ENCODE peak calls at places on chromosome 9, in nine cellular contexts. R is pancreas; B is uterus; M is body of pancreas; F is small intestine; J is CD4-positive, alpha-beta memory T cell; Q is mesendoderm; N is adipocyte; T is heart right ventricle. H is an unnamed sample. For H3K4me1, the result is how much of the 10 kb centered on the place peaks cover.

GRCh38 chr9:96626912-96627311 is 7.3 kb upstream of the CDC14B start:
- DNase-seq in B (no peak), T (no peak), J (no peak), F (no peak), N (no peak), Q (no peak), M (no peak), R (no peak), H (no peak)

GRCh38 chr9:8718121-8718725 is 918.6 kb upstream of the DMAC1 start:
- DNase-seq in B (no peak), R (no peak), N (no peak), M (no peak), J (no peak), T (no peak), F (no peak), Q (peak), H (no peak)

GRCh38 chr9:72304538-72304937 is 60.5 kb downstream of the ZFAND5 start:
- DNase-seq in Q (no peak), T (no peak), J (no peak), F (no peak), N (no peak), B (no peak), R (no peak), M (no peak), H (no peak)

GRCh38 chr9:112034216-112034611 is 137.6 kb downstream of the UGCG start:
- DNase-seq in B (no peak), T (no peak), N (no peak), F (no peak), J (no peak), Q (no peak), M (no peak), R (no peak), H (no peak)

GRCh38 chr9:130337318-130337717 is 71.8 kb downstream of the HMCN2 start:
- DNase-seq in T (no peak), F (no peak), N (no peak), M (no peak), J (no peak), B (no peak), Q (no peak), R (no peak), H (no peak)

GRCh38 chr9:92963831-92964606 is 16.7 kb downstream of the FGD3 start:
- DNase-seq in Q (no peak), J (peak), R (no peak), N (no peak), F (peak), B (no peak), M (peak), T (no peak), H (peak)

GRCh38 chr9:130359819-130360218 is 84.9 kb upstream of the ASS1 start:
- DNase-seq in J (no peak), R (no peak), F (no peak), Q (peak), B (no peak), M (no peak), N (no peak), T (no peak), H (no peak)

GRCh38 chr9:93092171-93092991 is 3.6 kb upstream of the CARD19 start:
- DNase-seq in F (no peak), N (no peak), T (no peak), J (no peak), B (peak), Q (no peak), R (no peak), M (peak), H (no peak)

GRCh38 chr9:73348485-73348884 is 196.8 kb downstream of the ANXA1 start:
- DNase-seq in T (no peak), B (no peak), Q (peak), J (no peak), M (no peak), N (no peak), R (no peak), F (no peak), H (no peak)

GRCh38 chr9:71308454-71308853 is 187.0 kb upstream of the TRPM3 start:
- DNase-seq in Q (no peak), J (no peak), M (no peak), F (no peak), N (no peak), R (no peak), B (no peak), T (no peak), H (no peak)

GRCh38 chr9:116547729-116548426 is 139.2 kb upstream of the TRIM32 start:
- DNase-seq in J (no peak), M (peak), R (no peak), B (no peak), T (no peak), Q (no peak), F (peak), N (no peak), H (no peak)
- H3K4me1 ChIP-seq in J (under half), M (under half), R (under half), B (under half), T (under half), Q (under half), F (under half), N (half or more), H (under half)

GRCh38 chr9:35731415-35732184 is 395 bp downstream of the TLN1 start:
- DNase-seq in T (no peak), F (peak), B (no peak), Q (no peak), R (no peak), M (no peak), J (no peak), N (no peak), H (no peak)

GRCh38 chr9:35730486-35730854 is 1.5 kb downstream of the TLN1 start:
- DNase-seq in Q (no peak), T (no peak), N (no peak), F (no peak), J (no peak), R (no peak), M (no peak), B (no peak), H (no peak)

GRCh38 chr9:35728041-35728971 is 3.7 kb downstream of the TLN1 start:
- DNase-seq in R (no peak), F (peak), B (peak), J (peak), M (peak), T (peak), N (peak), Q (peak), H (peak)

GRCh38 chr9:35729101-35729500 is 2.9 kb downstream of the TLN1 start:
- DNase-seq in B (no peak), F (no peak), Q (no peak), R (no peak), M (no peak), T (no peak), J (no peak), N (no peak), H (no peak)

DNA sequence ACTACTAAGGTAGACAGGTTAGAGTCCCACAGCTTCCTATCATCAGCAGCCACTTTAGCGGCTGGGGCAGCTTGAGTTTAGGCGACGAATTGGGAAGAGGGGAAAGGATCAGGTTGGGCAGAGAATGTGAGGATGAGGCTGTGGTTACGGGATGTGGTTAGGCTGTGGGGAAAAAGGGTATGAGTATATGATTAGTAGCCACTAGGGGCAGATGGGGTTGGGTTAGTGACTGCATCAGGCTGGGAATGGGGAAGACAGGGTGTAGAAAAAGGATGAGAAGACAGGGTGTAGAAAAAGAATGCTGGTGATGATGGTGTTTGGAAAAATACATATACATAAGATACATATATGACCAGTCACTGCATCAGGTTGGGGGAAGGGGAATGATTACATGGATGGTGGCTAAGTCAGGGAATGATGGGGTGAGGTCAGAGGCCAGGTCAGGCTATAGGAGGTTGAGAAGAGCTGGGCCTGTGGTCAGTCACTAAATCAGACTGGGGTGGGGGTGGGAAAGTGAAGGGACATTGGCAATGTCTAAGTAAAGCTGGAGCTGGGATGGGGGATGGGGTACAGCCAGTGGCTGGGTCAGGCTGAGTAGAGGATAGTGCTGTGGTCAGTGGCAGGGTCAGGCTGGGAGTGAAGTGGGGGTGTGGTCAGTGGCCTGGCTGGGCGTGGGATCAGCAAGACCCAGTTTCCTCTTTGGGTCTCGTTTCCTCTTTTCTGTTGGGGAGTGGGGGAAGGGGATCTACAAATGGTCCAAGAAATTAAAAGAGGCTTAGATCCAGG is 2.1 kb downstream of the TLN1 start:
- DNase-seq in T (peak), Q (peak), N (peak), F (peak), B (peak), J (peak), R (no peak), M (no peak), H (peak)
- H3K4me1 ChIP-seq in T (half or more), Q (under half), N (half or more), F (under half), B (under half), J (half or more), R (under half), M (half or more), H (under half)

DNA sequence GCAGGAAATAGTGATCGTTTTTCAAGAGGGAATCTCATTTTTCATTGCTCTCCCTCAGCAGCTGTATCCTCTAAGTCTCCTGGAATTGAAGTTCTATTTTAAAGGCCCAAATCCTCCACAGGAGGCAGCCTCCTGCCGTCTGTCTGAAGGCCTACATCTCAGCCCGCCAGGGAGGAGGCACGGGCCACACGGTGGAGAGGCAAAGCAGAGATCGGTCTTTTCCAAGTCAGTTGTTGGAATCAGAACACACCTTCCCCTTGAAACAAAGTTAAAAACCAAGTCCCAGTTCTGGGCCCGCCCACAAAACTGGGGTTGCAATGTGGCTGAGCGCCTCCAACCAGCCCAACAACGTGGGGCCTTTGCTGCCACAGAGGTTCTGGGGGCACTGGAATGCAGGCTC is 68.7 kb downstream of the RAPGEF1 start:
- DNase-seq in J (no peak), R (no peak), B (no peak), M (no peak), F (no peak), Q (peak), N (no peak), T (no peak), H (no peak)
- H3K4me1 ChIP-seq in J (half or more), R (under half), B (under half), M (under half), F (under half), Q (under half), N (under half), T (half or more), H (under half)

DNA sequence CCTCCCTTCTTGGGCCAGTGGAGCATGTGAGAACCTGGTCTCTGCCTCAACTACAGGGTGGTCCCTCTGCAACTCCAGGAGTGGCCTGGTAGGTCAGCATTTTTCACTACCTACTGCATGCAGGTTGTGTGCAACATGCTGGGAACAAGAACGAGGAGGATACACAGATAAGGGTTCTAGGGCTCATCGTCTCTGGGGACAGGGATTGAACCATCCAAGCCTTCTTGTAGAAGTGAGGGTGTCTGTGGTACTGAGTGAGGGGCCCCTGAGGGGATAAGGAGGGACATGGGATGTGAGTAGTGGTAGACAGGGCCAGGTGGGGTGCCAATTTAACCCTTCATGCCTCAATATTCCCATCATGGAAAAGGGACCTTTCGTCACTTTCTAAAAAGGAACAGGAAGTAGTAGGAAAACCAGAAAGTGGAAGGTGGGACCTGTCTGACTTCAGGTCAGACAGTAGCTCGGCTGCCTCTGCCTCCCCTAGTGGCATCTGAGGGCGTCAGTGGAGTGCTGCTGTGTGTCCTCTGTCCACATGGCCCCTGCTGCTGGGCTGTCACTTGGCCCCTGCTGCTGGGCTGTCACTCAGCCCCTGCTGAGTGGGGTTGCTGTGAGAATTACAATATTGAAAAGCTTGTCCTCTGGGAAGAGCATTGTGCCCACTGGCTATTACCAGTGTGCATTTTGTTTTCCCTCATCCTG is 48.6 kb upstream of the RNU6ATAC start:
- DNase-seq in T (peak), R (no peak), M (no peak), Q (peak), B (no peak), F (no peak), N (no peak), J (no peak), H (no peak)
- H3K4me1 ChIP-seq in T (under half), R (under half), M (under half), Q (under half), B (under half), F (under half), N (under half), J (under half), H (under half)

DNA sequence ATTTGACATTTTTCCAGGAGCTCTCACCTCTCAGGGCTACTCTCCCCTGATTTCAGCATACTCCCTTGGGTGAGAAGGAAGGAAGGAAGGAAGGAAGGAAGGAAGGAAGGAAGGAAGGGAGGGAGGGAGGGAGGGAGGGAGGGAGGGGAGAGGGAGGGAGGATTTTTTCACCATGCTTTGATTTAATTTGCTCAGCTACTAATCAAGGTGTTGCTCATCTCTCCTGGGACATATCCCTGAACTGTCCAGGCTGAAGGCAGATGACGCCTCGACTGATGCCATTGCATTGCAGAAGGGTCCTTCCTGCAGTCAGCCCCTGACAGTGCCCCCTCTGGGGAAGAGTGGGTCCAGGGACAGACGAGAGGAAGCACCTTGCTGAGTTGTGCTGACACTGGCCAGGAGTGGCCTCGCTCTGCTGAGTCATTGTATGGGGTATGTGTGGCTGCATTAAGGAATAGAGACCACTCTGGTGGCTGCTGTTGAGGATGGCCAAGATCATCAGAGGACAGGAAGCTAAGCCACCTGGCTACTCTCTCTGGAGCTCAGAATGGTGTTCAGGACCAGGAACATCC is 43.6 kb upstream of the CRB2 start:
- DNase-seq in B (no peak), Q (peak), J (no peak), N (no peak), M (no peak), T (no peak), F (no peak), R (no peak), H (no peak)
- H3K4me1 ChIP-seq in B (under half), Q (under half), J (under half), N (under half), M (under half), T (under half), F (under half), R (under half), H (under half)

DNA sequence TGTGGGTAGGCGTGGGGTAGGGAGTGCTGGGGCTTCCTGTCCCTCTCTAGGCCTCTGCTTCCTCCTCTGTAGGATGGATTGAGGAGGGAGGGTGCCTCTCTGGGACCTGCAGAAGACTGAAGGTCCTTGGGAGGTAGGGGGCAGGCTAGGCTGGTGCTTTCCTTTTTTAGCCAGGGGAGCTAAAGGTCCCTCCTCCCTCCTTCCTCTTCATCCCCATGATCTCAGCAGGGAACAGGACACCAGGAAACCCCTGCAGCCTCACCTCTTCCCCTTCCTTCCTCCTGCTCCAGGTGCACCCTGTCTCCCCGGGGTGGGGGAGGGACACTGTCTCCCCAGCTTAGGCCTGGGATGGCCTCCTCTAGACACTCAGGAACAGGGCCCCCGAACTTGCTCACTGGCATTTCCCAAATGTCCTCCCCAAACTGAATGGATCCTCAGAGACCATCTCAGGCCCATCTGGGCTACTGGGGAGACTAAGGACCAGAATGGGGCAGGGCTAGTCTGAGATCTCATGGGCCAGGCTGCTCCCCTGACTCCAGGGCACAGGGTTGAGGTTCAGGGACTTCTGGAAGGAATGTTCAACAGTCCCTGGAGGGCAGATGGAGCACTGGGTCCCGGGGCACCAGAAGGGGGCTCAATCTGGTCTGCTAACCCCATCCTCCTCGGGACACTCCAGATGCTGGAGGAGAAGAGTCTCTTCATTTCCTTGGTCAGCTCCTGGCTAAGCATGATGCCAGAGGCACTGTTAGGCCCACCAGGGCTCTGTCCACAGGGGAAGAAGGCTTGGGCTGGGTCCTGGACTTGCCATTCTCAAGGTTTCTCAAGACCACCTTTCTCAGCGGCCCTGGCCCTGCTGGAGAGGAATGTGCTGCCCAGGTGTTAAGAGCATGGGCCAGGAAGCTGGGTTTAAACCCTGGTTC is 8.2 kb downstream of the SH2D3C start:
- DNase-seq in N (no peak), J (no peak), M (no peak), R (no peak), B (no peak), Q (no peak), F (no peak), T (no peak), H (no peak)
- H3K4me1 ChIP-seq in N (under half), J (half or more), M (under half), R (under half), B (under half), Q (under half), F (under half), T (under half), H (under half)

DNA sequence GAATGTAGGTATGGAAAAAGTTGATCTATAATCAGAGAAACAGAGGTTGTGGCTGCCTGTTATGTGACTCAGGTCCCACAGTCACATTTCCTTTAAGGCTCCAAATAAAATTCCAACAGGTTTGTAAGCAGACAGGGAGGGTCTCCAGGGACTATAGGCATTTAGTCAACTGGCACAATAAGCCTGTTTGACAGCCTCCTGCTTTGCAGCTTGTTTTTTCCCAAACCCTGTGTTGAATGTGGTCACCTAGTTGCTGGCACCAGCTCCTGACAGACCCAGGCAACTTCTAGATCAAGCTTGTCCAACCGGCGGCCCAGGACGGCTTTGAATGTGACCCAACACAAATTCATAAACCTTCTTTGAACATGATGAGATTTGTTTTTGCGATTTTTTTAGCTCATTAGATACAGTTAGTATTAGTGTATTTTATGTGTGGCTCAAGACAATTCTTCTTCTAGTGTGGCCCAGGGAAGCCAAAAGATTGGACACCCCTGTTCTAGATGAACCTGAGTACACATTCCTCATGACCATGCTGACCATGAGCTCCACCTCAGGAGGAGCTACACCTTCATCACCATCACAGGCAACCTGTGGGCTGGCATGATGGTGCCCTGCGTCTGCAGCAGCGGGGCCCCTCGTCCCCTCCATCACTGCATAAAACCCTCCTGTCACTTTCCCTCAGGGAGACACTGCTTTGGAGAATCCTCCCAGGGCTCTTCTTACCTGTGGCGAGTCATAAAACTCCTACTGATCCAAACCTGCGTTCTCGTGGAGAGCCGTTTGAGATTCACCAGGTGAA is 15.7 kb upstream of the GRHPR start:
- DNase-seq in N (no peak), R (peak), T (no peak), J (no peak), M (peak), F (no peak), Q (no peak), B (no peak), H (no peak)
- H3K4me1 ChIP-seq in N (under half), R (under half), T (under half), J (under half), M (half or more), F (under half), Q (under half), B (under half), H (under half)

DNA sequence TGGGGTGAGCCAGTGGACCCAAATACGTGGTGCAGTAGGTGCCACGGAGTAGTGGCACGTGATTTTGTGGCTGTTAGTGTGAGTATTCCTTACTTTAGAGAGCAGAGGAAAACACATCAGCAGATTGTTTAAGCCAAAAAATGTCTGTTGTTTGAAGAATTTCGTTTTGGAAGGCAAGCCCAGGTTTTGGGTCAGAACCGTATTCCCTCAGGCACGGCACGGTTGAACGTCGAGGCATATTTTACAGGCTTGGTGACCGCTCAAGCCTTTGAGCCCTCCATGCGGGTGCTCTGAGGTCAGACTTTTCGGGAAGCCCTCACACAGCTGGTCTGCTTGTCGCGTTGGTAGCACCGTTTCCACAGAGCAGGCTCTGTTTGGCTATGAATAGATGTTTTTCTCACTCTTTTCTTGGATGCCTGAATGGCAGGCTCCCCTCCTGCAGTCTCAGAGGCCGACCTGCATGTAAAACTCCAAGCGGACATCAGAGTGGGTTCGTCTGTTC is 27.2 kb downstream of the NEK6 start:
- DNase-seq in R (no peak), J (no peak), F (no peak), N (no peak), Q (no peak), M (no peak), T (no peak), B (peak), H (no peak)
- H3K4me1 ChIP-seq in R (under half), J (under half), F (under half), N (half or more), Q (under half), M (half or more), T (half or more), B (under half), H (under half)

GRCh38 chr9:127457191-127457878 is 6.0 kb downstream of the LRSAM1 start:
- DNase-seq in T (no peak), B (no peak), F (no peak), Q (peak), R (no peak), J (no peak), N (no peak), M (no peak), H (no peak)
- H3K4me1 ChIP-seq in T (under half), B (under half), F (under half), Q (under half), R (under half), J (under half), N (under half), M (under half), H (under half)

H was measured in lung.